ENCODE peak calls at places on chromosomes 11 and 22, in ten cellular contexts. D is endodermal cell; O is fibroblast of mammary gland; E is CD4-positive, alpha-beta T cell; U is Daoy; Z is iris pigment epithelial cell; A is progenitor cell of endocrine pancreas; B is heart right ventricle; C is T-cell; V is LHCN-M2. P is an unnamed sample.

GRCh38 chr11:36356201-36356600 is 60.1 kb downstream of the PRR5L start:
- DNase-seq in Z (peak), B (no peak), V (no peak), U (no peak), E (no peak), A (no peak), C (no peak), D (no peak), O (no peak), P (no peak)

GRCh38 chr11:66614073-66614472 is 2.4 kb upstream of the RBM14 start:
- DNase-seq in B (no peak), A (no peak), D (no peak), C (no peak), E (no peak), V (no peak), Z (no peak), U (no peak), O (no peak), P (no peak)

GRCh38 chr11:57643802-57644201 is 5.9 kb downstream of the YPEL4 start:
- DNase-seq in Z (no peak), U (no peak), O (no peak), A (no peak), B (no peak), D (no peak), E (no peak), V (no peak), C (no peak), P (no peak)

GRCh38 chr22:43110444-43110926 is at the start of gene BIK:
- DNase-seq in E (peak), C (peak), O (peak), A (peak), Z (no peak), U (peak), B (peak), V (peak), D (peak), P (peak)

GRCh38 chr11:83033367-83033766 is 38.3 kb downstream of the RAB30 start:
- DNase-seq in A (no peak), Z (peak), O (no peak), D (no peak), B (no peak), V (no peak), E (no peak), U (no peak), C (no peak), P (no peak)

GRCh38 chr22:46290121-46290842 is 6.4 kb upstream of the GTSE1 start:
- DNase-seq in D (no peak), U (no peak), V (no peak), B (peak), C (no peak), A (no peak), O (no peak), Z (no peak), E (no peak), P (no peak)

GRCh38 chr11:7672960-7673723 is at the start of gene CYB5R2:
- DNase-seq in Z (peak), V (no peak), C (no peak), A (peak), D (peak), E (no peak), U (peak), B (peak), O (peak), P (no peak)

GRCh38 chr22:37741312-37741795 is 44.5 kb downstream of the TRIOBP start:
- DNase-seq in A (no peak), C (no peak), U (peak), O (peak), E (no peak), B (peak), V (peak), Z (peak), D (no peak), P (no peak)

GRCh38 chr11:45104006-45104789 is 42.2 kb upstream of the PRDM11 start:
- DNase-seq in O (no peak), C (no peak), Z (no peak), U (no peak), E (no peak), V (no peak), B (no peak), A (no peak), D (no peak), P (no peak)